ENCODE peak calls at places on chromosomes 4 and X, in four cellular contexts. E is frontal cortex; F is stimulated activated CD4-positive, alpha-beta T cell treated with anti-CD3 and anti-CD28 coated beads, Interleukin-4, amount 100 ng/mL, for 48 hours; X is heart left ventricle. W is an unnamed sample.

GRCh38 chr4:2177443-2178093 is 64.4 kb downstream of the HAUS3 start:
- DNase-seq in E (no peak), F (no peak), X (no peak), W (peak)

GRCh38 chr4:175346381-175346780 is 428.2 kb downstream of the ADAM29 start:
- DNase-seq in E (no peak), F (no peak), X (no peak), W (no peak)

GRCh38 chr4:16894406-16894805 is 4.0 kb downstream of the LDB2 start:
- DNase-seq in E (no peak), F (no peak), X (no peak), W (no peak)

GRCh38 chr4:55311792-55312490 is 34.1 kb upstream of the SRD5A3 start:
- DNase-seq in E (no peak), F (no peak), X (no peak), W (no peak)

GRCh38 chr4:175953960-175954521 is 111.6 kb upstream of the WDR17 start:
- DNase-seq in E (no peak), F (no peak), X (no peak), W (no peak)

GRCh38 chrX:101658661-101659477 is 781 bp downstream of the ARMCX2 start:
- DNase-seq in E (peak), F (peak), X (peak), W (peak)

GRCh38 chrX:40470830-40471429 is 109.8 kb upstream of the ATP6AP2 start:
- DNase-seq in E (no peak), F (no peak), X (no peak), W (no peak)

GRCh38 chr4:173057906-173058305 is 110.7 kb upstream of the GALNT7 start:
- DNase-seq in E (no peak), F (no peak), X (no peak), W (no peak)

GRCh38 chr4:97576955-97577354 is 566.3 kb downstream of the STPG2 start:
- DNase-seq in E (no peak), F (no peak), X (no peak), W (no peak)

GRCh38 chrX:30141966-30142365 is 73.4 kb upstream of the MAGEB2 start:
- DNase-seq in E (no peak), F (no peak), X (no peak), W (peak)

GRCh38 chr4:169815606-169816005 is 57.9 kb upstream of the HPF1 start:
- DNase-seq in E (no peak), F (no peak), X (no peak), W (no peak)

GRCh38 chr4:152680988-152681731 is 1.4 kb upstream of the TMEM154 start:
- DNase-seq in E (no peak), F (no peak), X (no peak), W (peak)

GRCh38 chrX:109352121-109352556 is 129.7 kb downstream of the GUCY2F start:
- DNase-seq in E (no peak), F (no peak), X (peak), W (peak)

GRCh38 chr4:58543465-58543864 is 1433.3 kb upstream of the IGFBP7 start:
- DNase-seq in E (no peak), F (no peak), X (no peak), W (no peak)

GRCh38 chrX:69229436-69229835 is 64.2 kb upstream of the PJA1 start:
- DNase-seq in E (no peak), F (no peak), X (no peak), W (peak)

GRCh38 chr4:179307297-179308136 is 1865.3 kb upstream of the AGA start:
- DNase-seq in E (no peak), F (peak), X (no peak), W (peak)

GRCh38 chr4:47061435-47061834 is 30.1 kb downstream of the GABRB1 start:
- DNase-seq in E (no peak), F (no peak), X (no peak), W (no peak)

GRCh38 chr4:78217557-78217956 is 160.4 kb downstream of the FRAS1 start:
- DNase-seq in E (no peak), F (no peak), X (no peak), W (no peak)

GRCh38 chr4:78684196-78685079 is 91.7 kb upstream of the BMP2K start:
- DNase-seq in E (no peak), F (no peak), X (no peak), W (no peak)

GRCh38 chr4:72207196-72207595 is 175.4 kb downstream of the NPFFR2 start:
- DNase-seq in E (no peak), F (no peak), X (no peak), W (no peak)

GRCh38 chr4:55444822-55445221 is 49.1 kb downstream of the TMEM165 start:
- DNase-seq in E (no peak), F (no peak), X (no peak), W (peak)

GRCh38 chrX:32276153-32276552 is 935.2 kb downstream of the DMD start:
- DNase-seq in E (no peak), F (no peak), X (no peak), W (no peak)

GRCh38 chr4:105994061-105994460 is 98.8 kb downstream of the NPNT start:
- DNase-seq in E (no peak), F (no peak), X (no peak), W (no peak)

GRCh38 chr4:2604614-2605013 is 68.2 kb downstream of the FAM193A start:
- DNase-seq in E (no peak), F (no peak), X (no peak), W (no peak)

GRCh38 chrX:12790878-12791252 is 347 bp upstream of the PRPS2 start:
- DNase-seq in E (no peak), F (no peak), X (no peak), W (no peak)

GRCh38 chr4:121050251-121050650 is 22.1 kb downstream of the NDNF start:
- DNase-seq in E (no peak), F (no peak), X (no peak), W (no peak)

GRCh38 chrX:118976599-118977340 is 2.4 kb downstream of the LONRF3 start:
- DNase-seq in E (no peak), F (no peak), X (peak), W (peak)

GRCh38 chr4:8904666-8905065 is 33.0 kb upstream of the HMX1 start:
- DNase-seq in E (no peak), F (no peak), X (peak), W (no peak)

GRCh38 chrX:17035111-17035510 is 88.7 kb downstream of the REPS2 start:
- DNase-seq in E (no peak), F (no peak), X (no peak), W (no peak)

GRCh38 chr4:106083065-106083464 is 187.8 kb downstream of the NPNT start:
- DNase-seq in E (no peak), F (no peak), X (no peak), W (no peak)

GRCh38 chrX:115173181-115173580 is 16.0 kb upstream of the RBMXL3 start:
- DNase-seq in E (no peak), F (no peak), X (no peak), W (no peak)

GRCh38 chr4:81030617-81031388 is at the start of gene BMP3:
- DNase-seq in E (no peak), F (no peak), X (no peak), W (peak)

GRCh38 chr4:105748222-105748621 is 39.6 kb downstream of the GSTCD start:
- DNase-seq in E (no peak), F (no peak), X (no peak), W (no peak)

GRCh38 chrX:53571494-53571893 is 115.0 kb downstream of the HUWE1 start:
- DNase-seq in E (no peak), F (no peak), X (no peak), W (no peak)

W was measured in AG20443.